ENCODE peak calls at places on chromosomes 3 and 15, in six cellular contexts. One of them, this sample, is unnamed.

GRCh38 chr3:60080648-60081047 is 1030.8 kb upstream of the CFAP20DC start:
- DNase-seq in A549: no peak
- DNase-seq in GM12878: no peak
- DNase-seq in NB4: no peak
- DNase-seq in K562: no peak
- DNase-seq in endothelial cell of umbilical vein: no peak
- DNase-seq in this sample: no peak

GRCh38 chr3:43786102-43786952 is 95.6 kb downstream of the ABHD5 start:
- DNase-seq in A549: no peak
- DNase-seq in GM12878: no peak
- DNase-seq in NB4: no peak
- DNase-seq in K562: no peak
- DNase-seq in endothelial cell of umbilical vein: no peak
- DNase-seq in this sample: no peak

GRCh38 chr15:69475769-69476358 is 23.2 kb downstream of the RPLP1 start:
- DNase-seq in A549: peak
- DNase-seq in GM12878: no peak
- DNase-seq in NB4: peak
- DNase-seq in K562: peak
- DNase-seq in endothelial cell of umbilical vein: peak
- DNase-seq in this sample: peak

GRCh38 chr3:177124882-177125281 is 72.4 kb downstream of the TBL1XR1 start:
- DNase-seq in A549: no peak
- DNase-seq in GM12878: no peak
- DNase-seq in NB4: no peak
- DNase-seq in K562: no peak
- DNase-seq in endothelial cell of umbilical vein: no peak
- DNase-seq in this sample: no peak

GRCh38 chr3:99114565-99115291 is 213.2 kb upstream of the DCBLD2 start:
- DNase-seq in A549: peak
- DNase-seq in GM12878: no peak
- DNase-seq in NB4: peak
- DNase-seq in K562: no peak
- DNase-seq in endothelial cell of umbilical vein: peak
- DNase-seq in this sample: peak

GRCh38 chr15:48695088-48695834 is 49.8 kb upstream of the FBN1 start:
- DNase-seq in A549: no peak
- DNase-seq in GM12878: no peak
- DNase-seq in NB4: no peak
- DNase-seq in K562: no peak
- DNase-seq in endothelial cell of umbilical vein: peak
- DNase-seq in this sample: no peak

GRCh38 chr15:29570931-29571727 is 251.1 kb downstream of the TJP1 start:
- DNase-seq in A549: peak
- DNase-seq in GM12878: no peak
- DNase-seq in NB4: no peak
- DNase-seq in K562: no peak
- DNase-seq in endothelial cell of umbilical vein: peak
- DNase-seq in this sample: no peak

GRCh38 chr3:195086341-195086740 is 184.6 kb downstream of the XXYLT1 start:
- DNase-seq in A549: no peak
- DNase-seq in GM12878: no peak
- DNase-seq in NB4: no peak
- DNase-seq in K562: no peak
- DNase-seq in endothelial cell of umbilical vein: no peak
- DNase-seq in this sample: no peak

GRCh38 chr3:98823791-98824190 is 60.7 kb downstream of the ST3GAL6 start:
- DNase-seq in A549: no peak
- DNase-seq in GM12878: no peak
- DNase-seq in NB4: no peak
- DNase-seq in K562: no peak
- DNase-seq in endothelial cell of umbilical vein: no peak
- DNase-seq in this sample: no peak

GRCh38 chr3:53725308-53725995 is 120.8 kb downstream of the CHDH start:
- DNase-seq in A549: no peak
- DNase-seq in GM12878: no peak
- DNase-seq in NB4: no peak
- DNase-seq in K562: no peak
- DNase-seq in endothelial cell of umbilical vein: no peak
- DNase-seq in this sample: no peak

GRCh38 chr3:181711325-181712135 is at the start of gene SOX2:
- DNase-seq in A549: peak
- DNase-seq in GM12878: no peak
- DNase-seq in NB4: peak
- DNase-seq in K562: peak
- DNase-seq in endothelial cell of umbilical vein: peak
- DNase-seq in this sample: peak

GRCh38 chr3:18379647-18380046 is 45.5 kb downstream of the SATB1 start:
- DNase-seq in A549: no peak
- DNase-seq in GM12878: no peak
- DNase-seq in NB4: no peak
- DNase-seq in K562: no peak
- DNase-seq in endothelial cell of umbilical vein: no peak
- DNase-seq in this sample: no peak

GRCh38 chr3:6860911-6861330 is at the start of gene GRM7:
- DNase-seq in A549: no peak
- DNase-seq in GM12878: no peak
- DNase-seq in NB4: no peak
- DNase-seq in K562: no peak
- DNase-seq in endothelial cell of umbilical vein: no peak
- DNase-seq in this sample: no peak

GRCh38 chr3:3739345-3740060 is 59.7 kb upstream of the LRRN1 start:
- DNase-seq in A549: no peak
- DNase-seq in GM12878: no peak
- DNase-seq in NB4: no peak
- DNase-seq in K562: no peak
- DNase-seq in endothelial cell of umbilical vein: no peak
- DNase-seq in this sample: no peak

GRCh38 chr3:17288839-17289399 is 404.2 kb downstream of the PLCL2 start:
- DNase-seq in A549: no peak
- DNase-seq in GM12878: no peak
- DNase-seq in NB4: no peak
- DNase-seq in K562: no peak
- DNase-seq in endothelial cell of umbilical vein: no peak
- DNase-seq in this sample: no peak

GRCh38 chr3:27666277-27666676 is 55.8 kb downstream of the EOMES start:
- DNase-seq in A549: no peak
- DNase-seq in GM12878: no peak
- DNase-seq in NB4: peak
- DNase-seq in K562: no peak
- DNase-seq in endothelial cell of umbilical vein: no peak
- DNase-seq in this sample: no peak

GRCh38 chr3:50323614-50324199 is 1.2 kb upstream of the HYAL2 start:
- DNase-seq in A549: no peak
- DNase-seq in GM12878: no peak
- DNase-seq in NB4: no peak
- DNase-seq in K562: no peak
- DNase-seq in endothelial cell of umbilical vein: peak
- DNase-seq in this sample: no peak

GRCh38 chr15:55741592-55742497 is 1.1 kb downstream of the PRTG start:
- DNase-seq in A549: peak
- DNase-seq in GM12878: no peak
- DNase-seq in NB4: no peak
- DNase-seq in K562: no peak
- DNase-seq in endothelial cell of umbilical vein: peak
- DNase-seq in this sample: peak

GRCh38 chr15:52790941-52791751 is 1.0 kb upstream of the ONECUT1 start:
- DNase-seq in A549: no peak
- DNase-seq in GM12878: no peak
- DNase-seq in NB4: no peak
- DNase-seq in K562: no peak
- DNase-seq in endothelial cell of umbilical vein: no peak
- DNase-seq in this sample: no peak

GRCh38 chr3:152574461-152575079 is 260.4 kb upstream of the P2RY1 start:
- DNase-seq in A549: peak
- DNase-seq in GM12878: peak
- DNase-seq in NB4: peak
- DNase-seq in K562: peak
- DNase-seq in endothelial cell of umbilical vein: peak
- DNase-seq in this sample: peak

GRCh38 chr15:33794425-33794824 is 173.9 kb upstream of the CHRM5 start:
- DNase-seq in A549: no peak
- DNase-seq in GM12878: no peak
- DNase-seq in NB4: no peak
- DNase-seq in K562: no peak
- DNase-seq in endothelial cell of umbilical vein: no peak
- DNase-seq in this sample: no peak
- TF ChIP-seq MAX in A549: no peak
- TF ChIP-seq MAX in GM12878: no peak
- TF ChIP-seq MAX in NB4: no peak
- TF ChIP-seq MAX in K562: no peak
- TF ChIP-seq MAX in endothelial cell of umbilical vein: no peak
- TF ChIP-seq MAX in this sample: no peak

GRCh38 chr3:57952651-57953050 is 55.6 kb upstream of the FLNB start:
- DNase-seq in A549: no peak
- DNase-seq in GM12878: no peak
- DNase-seq in NB4: no peak
- DNase-seq in K562: no peak
- DNase-seq in endothelial cell of umbilical vein: no peak
- DNase-seq in this sample: no peak

GRCh38 chr3:57949779-57950618 is 58.2 kb upstream of the FLNB start:
- DNase-seq in A549: peak
- DNase-seq in GM12878: no peak
- DNase-seq in NB4: peak
- DNase-seq in K562: no peak
- DNase-seq in endothelial cell of umbilical vein: peak
- DNase-seq in this sample: peak

GRCh38 chr3:57951106-57951882 is 56.9 kb upstream of the FLNB start:
- DNase-seq in A549: peak
- DNase-seq in GM12878: no peak
- DNase-seq in NB4: peak
- DNase-seq in K562: peak
- DNase-seq in endothelial cell of umbilical vein: peak
- DNase-seq in this sample: peak

GRCh38 chr3:57953541-57953940 is 54.7 kb upstream of the FLNB start:
- DNase-seq in A549: no peak
- DNase-seq in GM12878: no peak
- DNase-seq in NB4: no peak
- DNase-seq in K562: no peak
- DNase-seq in endothelial cell of umbilical vein: no peak
- DNase-seq in this sample: no peak

DNA sequence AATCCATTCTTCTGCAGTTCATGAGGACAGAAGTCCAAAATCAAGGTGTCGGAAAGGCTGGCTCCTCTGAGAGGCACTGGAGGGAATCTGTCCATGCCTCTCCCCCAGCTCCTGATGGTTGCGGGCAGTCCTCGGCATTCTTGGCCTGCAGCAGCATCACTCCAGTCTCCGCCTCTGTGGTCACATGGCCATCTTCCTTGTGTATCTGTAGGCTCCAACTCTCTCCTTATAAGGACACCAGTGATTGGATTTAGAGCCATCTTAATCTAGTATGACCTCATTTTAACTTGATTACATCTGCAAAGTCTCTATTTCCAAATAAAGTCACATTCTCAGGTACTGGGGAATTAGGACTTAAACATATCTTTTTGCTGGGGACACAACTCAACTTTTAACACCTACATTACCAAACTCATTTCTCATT is 56.0 kb upstream of the FLNB start:
- DNase-seq in A549: peak
- DNase-seq in GM12878: no peak
- DNase-seq in NB4: no peak
- DNase-seq in K562: peak
- DNase-seq in endothelial cell of umbilical vein: peak
- DNase-seq in this sample: peak
- TF ChIP-seq MYC in A549: no peak
- TF ChIP-seq MYC in GM12878: no peak
- TF ChIP-seq MYC in NB4: no peak
- TF ChIP-seq MYC in K562: peak
- TF ChIP-seq MYC in endothelial cell of umbilical vein: no peak
- TF ChIP-seq MYC in this sample: no peak

GRCh38 chr15:63800739-63801138 is 33.0 kb downstream of the HERC1 start:
- DNase-seq in A549: no peak
- DNase-seq in GM12878: no peak
- DNase-seq in NB4: no peak
- DNase-seq in K562: no peak
- DNase-seq in endothelial cell of umbilical vein: no peak
- DNase-seq in this sample: no peak

GRCh38 chr15:63801910-63802309 is 31.8 kb downstream of the HERC1 start:
- DNase-seq in A549: no peak
- DNase-seq in GM12878: no peak
- DNase-seq in NB4: no peak
- DNase-seq in K562: no peak
- DNase-seq in endothelial cell of umbilical vein: no peak
- DNase-seq in this sample: no peak

GRCh38 chr15:63801171-63801570 is 32.6 kb downstream of the HERC1 start:
- DNase-seq in A549: no peak
- DNase-seq in GM12878: no peak
- DNase-seq in NB4: no peak
- DNase-seq in K562: no peak
- DNase-seq in endothelial cell of umbilical vein: no peak
- DNase-seq in this sample: no peak

GRCh38 chr15:63803106-63803886 is 30.5 kb downstream of the HERC1 start:
- DNase-seq in A549: no peak
- DNase-seq in GM12878: no peak
- DNase-seq in NB4: no peak
- DNase-seq in K562: no peak
- DNase-seq in endothelial cell of umbilical vein: no peak
- DNase-seq in this sample: no peak

DNA sequence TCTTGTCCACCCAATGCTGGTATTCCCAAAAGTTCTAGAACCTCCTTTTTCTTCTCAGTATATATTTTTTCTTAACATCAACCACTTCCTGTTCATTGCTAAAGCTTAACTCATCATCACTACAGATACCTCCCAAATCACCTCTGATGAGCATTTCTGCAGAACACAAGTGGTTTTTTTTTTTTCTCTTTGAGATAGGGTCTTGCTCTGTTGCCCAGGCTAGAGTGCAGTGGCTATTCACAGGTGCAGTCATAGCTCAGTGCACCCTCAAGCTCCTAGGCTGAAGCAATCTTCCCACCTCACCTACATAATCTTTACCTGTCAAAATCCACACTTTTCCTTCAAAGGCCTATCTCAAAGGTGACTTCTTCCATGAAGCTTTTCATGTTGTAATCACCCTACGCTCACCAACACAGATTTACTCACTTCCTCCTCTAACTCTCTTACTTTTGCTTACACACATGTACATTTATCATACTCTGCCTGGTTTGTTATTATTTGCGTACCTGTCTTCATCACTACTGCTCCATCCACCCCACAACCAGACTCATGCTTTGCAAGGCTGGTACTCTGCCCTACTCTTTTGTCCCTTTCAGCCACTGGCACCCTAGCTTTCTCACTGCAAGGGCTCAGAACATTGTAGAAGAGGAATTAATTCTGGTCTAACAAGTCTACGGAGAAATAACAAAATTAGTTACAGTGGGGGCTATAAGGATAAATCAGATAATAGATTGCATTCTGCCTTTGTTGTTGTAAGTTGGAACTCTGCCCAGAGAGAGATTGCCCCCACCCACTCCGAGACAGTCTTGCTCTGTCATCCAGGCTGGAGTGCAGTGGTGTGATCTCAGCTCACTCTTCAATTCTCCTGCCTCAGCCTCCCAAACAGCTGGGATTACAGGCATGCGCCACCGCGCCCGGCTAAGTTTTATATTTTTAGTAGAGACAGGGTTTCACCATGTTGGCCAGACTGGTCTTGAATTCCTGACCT is 27.5 kb downstream of the HERC1 start:
- DNase-seq in A549: no peak
- DNase-seq in GM12878: no peak
- DNase-seq in NB4: no peak
- DNase-seq in K562: no peak
- DNase-seq in endothelial cell of umbilical vein: no peak
- DNase-seq in this sample: no peak
- TF ChIP-seq MAX in A549: no peak
- TF ChIP-seq MAX in GM12878: no peak
- TF ChIP-seq MAX in NB4: no peak
- TF ChIP-seq MAX in K562: no peak
- TF ChIP-seq MAX in endothelial cell of umbilical vein: no peak
- TF ChIP-seq MAX in this sample: no peak

GRCh38 chr3:30370681-30371271 is 235.6 kb upstream of the TGFBR2 start:
- DNase-seq in A549: peak
- DNase-seq in GM12878: no peak
- DNase-seq in NB4: no peak
- DNase-seq in K562: no peak
- DNase-seq in endothelial cell of umbilical vein: peak
- DNase-seq in this sample: peak
- TF ChIP-seq MYC in A549: no peak
- TF ChIP-seq MYC in GM12878: no peak
- TF ChIP-seq MYC in NB4: no peak
- TF ChIP-seq MYC in K562: no peak
- TF ChIP-seq MYC in endothelial cell of umbilical vein: no peak
- TF ChIP-seq MYC in this sample: no peak

This sample was measured in HepG2.